ENCODE peak calls at places on chromosomes 11 and 22, in five cellular contexts. O is neural progenitor cell, D is pancreas, W is IMR-90, I is mucosa of descending colon. J is an unnamed sample. For H3K4me1, the result is how much of the 10 kb centered on the place peaks cover.

GRCh38 chr11:16392646-16393045 is 36.3 kb upstream of the SOX6 start:
- DNase-seq in O (no peak), I (no peak), W (peak), D (no peak), J (no peak)

GRCh38 chr22:21092797-21093554 is 47.2 kb downstream of the LRRC74B start:
- DNase-seq in O (no peak), D (no peak), I (no peak), W (no peak), J (no peak)

GRCh38 chr22:36727110-36727509 is 23.6 kb upstream of the CACNG2 start:
- DNase-seq in D (no peak), O (no peak), W (no peak), I (no peak), J (no peak)

GRCh38 chr11:19525714-19526113 is 186.9 kb upstream of the NAV2 start:
- DNase-seq in D (no peak), I (no peak), O (no peak), W (no peak), J (no peak)

GRCh38 chr11:122646549-122647340 is 8.8 kb upstream of the UBASH3B start:
- DNase-seq in O (no peak), D (no peak), I (no peak), W (peak), J (no peak)

GRCh38 chr11:126305699-126306098 is 1.8 kb downstream of the DCPS start:
- DNase-seq in D (no peak), W (no peak), I (no peak), O (no peak), J (no peak)

GRCh38 chr22:39475337-39475736 is 18.5 kb downstream of the MGAT3 start:
- DNase-seq in W (no peak), I (no peak), D (no peak), O (no peak), J (no peak)

GRCh38 chr11:46293616-46294015 is 16.2 kb downstream of the CREB3L1 start:
- DNase-seq in W (peak), D (no peak), I (no peak), O (no peak), J (no peak)

GRCh38 chr11:64891215-64891848 is 12.9 kb upstream of the EHD1 start:
- DNase-seq in O (no peak), D (no peak), I (peak), W (no peak), J (no peak)

DNA sequence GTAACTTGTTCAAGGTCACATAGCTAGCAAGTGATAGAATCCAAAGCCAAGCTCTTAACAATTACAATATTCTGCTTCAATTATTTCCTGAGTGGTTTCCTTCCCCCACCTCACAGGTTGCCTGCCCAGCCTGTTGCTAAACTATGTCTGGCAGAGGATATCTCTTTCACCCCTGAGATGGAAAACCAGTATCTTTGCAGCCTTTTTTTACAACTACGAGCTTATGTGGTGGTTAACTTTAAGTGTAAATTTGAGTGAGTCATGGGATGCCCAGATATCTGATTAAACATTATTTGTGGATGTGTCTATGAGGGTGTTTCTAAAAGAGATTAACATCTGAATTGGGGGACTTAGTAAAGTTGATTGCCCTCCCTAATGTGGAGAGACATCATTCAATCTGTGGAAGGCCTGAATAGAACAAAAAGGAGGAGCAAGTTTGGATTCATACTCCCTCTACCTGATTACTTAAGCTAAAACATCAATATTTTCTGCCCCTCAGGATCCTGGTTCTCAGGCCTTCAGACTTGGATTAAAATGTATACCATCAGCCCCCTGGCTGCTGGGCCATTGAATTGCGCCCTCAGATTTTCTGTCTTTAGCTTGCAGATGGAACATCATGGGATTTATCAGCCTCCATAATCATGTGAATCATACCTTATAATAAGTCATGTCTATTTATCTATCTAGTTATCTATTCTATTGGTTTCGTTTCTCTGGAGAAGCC is 911.9 kb downstream of the METTL15 start:
- DNase-seq in W (peak), D (no peak), O (peak), I (no peak), J (no peak)
- TF ChIP-seq CTCF in W (peak), D (peak), O (peak), I (no peak), J (no peak)

DNA sequence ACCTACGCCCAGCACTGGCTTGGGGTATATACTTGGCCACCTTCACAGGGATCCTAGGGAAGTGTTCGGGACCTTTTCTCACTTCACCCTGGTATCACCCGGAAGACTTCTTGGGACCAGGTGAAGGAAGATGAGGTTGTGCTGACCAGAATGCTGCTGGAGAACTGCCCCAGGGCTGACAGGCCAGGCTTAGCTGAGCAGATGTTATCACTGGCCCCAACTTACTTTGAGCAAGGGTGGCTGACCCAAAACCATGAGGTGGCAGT is 4.5 kb downstream of the FTH1 start:
- DNase-seq in D (no peak), O (no peak), W (peak), I (peak), J (no peak)
- H3K4me1 ChIP-seq in D (under half), O (under half), W (under half), I (under half), J (half or more)

GRCh38 chr22:50014655-50015401 is 2.3 kb upstream of the IL17REL start:
- DNase-seq in I (no peak), D (no peak), O (peak), W (no peak), J (peak)

GRCh38 chr22:50015451-50016307 is 3.1 kb upstream of the IL17REL start:
- DNase-seq in O (peak), I (peak), D (no peak), W (no peak), J (peak)

GRCh38 chr22:50012201-50013181 is at the start of gene IL17REL:
- DNase-seq in I (peak), W (peak), O (no peak), D (no peak), J (no peak)

GRCh38 chr22:50016308-50016987 is 3.9 kb upstream of the IL17REL start:
- DNase-seq in O (peak), D (no peak), W (no peak), I (no peak), J (peak)

DNA sequence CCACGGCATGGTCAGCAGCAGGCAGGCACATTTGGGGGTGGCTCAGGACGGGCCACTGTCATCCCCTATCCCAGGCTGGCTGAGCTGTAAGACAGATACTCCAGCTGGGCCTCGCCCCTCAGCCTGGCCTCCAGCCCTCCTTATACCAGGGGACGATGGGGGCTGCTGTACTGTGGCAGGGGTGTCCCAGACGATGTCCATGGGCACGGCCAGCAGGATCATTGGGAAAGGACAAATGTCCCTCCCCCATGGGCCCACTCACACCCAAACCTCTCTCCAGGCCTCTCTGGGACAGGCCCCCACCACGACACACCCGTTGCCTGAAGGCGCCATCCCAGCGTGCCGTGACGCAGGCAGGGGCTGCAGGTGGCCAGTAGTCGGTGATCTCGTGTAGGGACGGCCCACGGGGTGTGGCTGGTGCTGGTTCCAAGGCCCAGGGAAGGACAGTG is 1.5 kb upstream of the IL17REL start:
- DNase-seq in I (peak), W (no peak), D (no peak), O (no peak), J (peak)
- TF ChIP-seq CTCF in I (no peak), W (no peak), D (no peak), O (no peak), J (no peak)

DNA sequence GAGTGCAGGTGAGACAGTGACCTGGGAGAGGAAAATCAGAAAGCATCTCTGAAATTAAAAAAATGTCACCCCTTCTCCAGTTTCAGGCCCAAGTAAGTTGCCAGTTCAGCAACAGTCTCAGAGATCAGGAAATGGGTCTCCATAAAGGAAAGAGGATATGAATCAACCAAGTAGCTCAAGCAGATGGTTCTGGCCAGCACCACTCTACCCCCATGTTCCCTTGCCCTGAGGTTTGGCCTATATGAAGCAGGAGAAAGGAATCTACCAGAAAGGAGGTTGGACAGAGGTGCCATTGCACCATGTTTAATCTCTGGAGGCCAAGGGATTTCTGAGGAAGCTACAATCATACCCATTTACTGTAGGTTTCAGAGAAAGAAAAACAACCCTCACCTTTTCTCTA is 7.7 kb downstream of the FZD4 start:
- DNase-seq in I (no peak), W (peak), D (no peak), O (no peak), J (no peak)
- H3K4me1 ChIP-seq in I (under half), W (under half), D (under half), O (under half), J (under half)

GRCh38 chr11:120642196-120642894 is 130.8 kb downstream of the GRIK4 start:
- DNase-seq in D (no peak), I (no peak), O (no peak), W (no peak), J (no peak)
- TF ChIP-seq CTCF in D (no peak), I (no peak), O (no peak), W (no peak), J (no peak)

GRCh38 chr11:131073167-131073566 is 156.9 kb upstream of the SNX19 start:
- DNase-seq in O (no peak), W (peak), D (no peak), I (no peak), J (no peak)

GRCh38 chr11:131077340-131077739 is 161.1 kb upstream of the SNX19 start:
- DNase-seq in W (peak), I (no peak), D (no peak), O (no peak), J (no peak)

GRCh38 chr11:131079036-131079435 is 162.8 kb upstream of the SNX19 start:
- DNase-seq in W (peak), D (no peak), O (no peak), I (no peak), J (no peak)
- H3K4me1 ChIP-seq in W (under half), D (under half), O (under half), I (under half), J (under half)

J was measured in lower lobe of right lung.